ENCODE peak calls at places on chromosomes 11 and 22, in four cellular contexts. One of them, this sample, is unnamed.

GRCh38 chr11:79482800-79483199 is 42.0 kb upstream of the TENM4 start:
- DNase-seq in HepG2: no peak
- DNase-seq in GM12878: peak
- DNase-seq in K562: no peak
- DNase-seq in this sample: no peak

GRCh38 chr11:96869207-96869606 is 479.4 kb downstream of the JRKL start:
- DNase-seq in HepG2: no peak
- DNase-seq in K562: no peak
- DNase-seq in GM12878: no peak
- DNase-seq in this sample: no peak

GRCh38 chr22:34709641-34710040 is 356.3 kb upstream of the ISX start:
- DNase-seq in GM12878: no peak
- DNase-seq in K562: no peak
- DNase-seq in HepG2: no peak
- DNase-seq in this sample: no peak

GRCh38 chr22:29733362-29734322 is 13.8 kb downstream of the CABP7 start:
- DNase-seq in K562: peak
- DNase-seq in HepG2: no peak
- DNase-seq in GM12878: peak
- DNase-seq in this sample: peak

GRCh38 chr11:3797329-3798090 is at the start of gene NUP98:
- DNase-seq in HepG2: peak
- DNase-seq in GM12878: peak
- DNase-seq in K562: peak
- DNase-seq in this sample: peak

GRCh38 chr11:65382036-65382803 is at the start of gene SLC25A45:
- DNase-seq in HepG2: peak
- DNase-seq in GM12878: peak
- DNase-seq in K562: peak
- DNase-seq in this sample: peak

GRCh38 chr11:74626130-74626529 is 33.7 kb downstream of the POLD3 start:
- DNase-seq in K562: no peak
- DNase-seq in GM12878: no peak
- DNase-seq in HepG2: no peak
- DNase-seq in this sample: no peak

GRCh38 chr22:17475318-17476212 is 87.7 kb upstream of the SLC25A18 start:
- DNase-seq in GM12878: no peak
- DNase-seq in K562: no peak
- DNase-seq in HepG2: no peak
- DNase-seq in this sample: no peak

GRCh38 chr11:9577551-9577950 is 4.1 kb downstream of the WEE1 start:
- DNase-seq in GM12878: no peak
- DNase-seq in HepG2: no peak
- DNase-seq in K562: no peak
- DNase-seq in this sample: no peak

GRCh38 chr22:17084554-17085276 is at the start of gene IL17RA:
- DNase-seq in K562: peak
- DNase-seq in GM12878: peak
- DNase-seq in HepG2: peak
- DNase-seq in this sample: peak

GRCh38 chr11:5737672-5738071 is 1.4 kb downstream of the OR56B1 start:
- DNase-seq in GM12878: no peak
- DNase-seq in K562: no peak
- DNase-seq in HepG2: no peak
- DNase-seq in this sample: no peak

GRCh38 chr11:2791521-2792375 is 92.0 kb upstream of the KCNQ1OT1 start:
- DNase-seq in K562: no peak
- DNase-seq in GM12878: no peak
- DNase-seq in HepG2: no peak
- DNase-seq in this sample: no peak

DNA sequence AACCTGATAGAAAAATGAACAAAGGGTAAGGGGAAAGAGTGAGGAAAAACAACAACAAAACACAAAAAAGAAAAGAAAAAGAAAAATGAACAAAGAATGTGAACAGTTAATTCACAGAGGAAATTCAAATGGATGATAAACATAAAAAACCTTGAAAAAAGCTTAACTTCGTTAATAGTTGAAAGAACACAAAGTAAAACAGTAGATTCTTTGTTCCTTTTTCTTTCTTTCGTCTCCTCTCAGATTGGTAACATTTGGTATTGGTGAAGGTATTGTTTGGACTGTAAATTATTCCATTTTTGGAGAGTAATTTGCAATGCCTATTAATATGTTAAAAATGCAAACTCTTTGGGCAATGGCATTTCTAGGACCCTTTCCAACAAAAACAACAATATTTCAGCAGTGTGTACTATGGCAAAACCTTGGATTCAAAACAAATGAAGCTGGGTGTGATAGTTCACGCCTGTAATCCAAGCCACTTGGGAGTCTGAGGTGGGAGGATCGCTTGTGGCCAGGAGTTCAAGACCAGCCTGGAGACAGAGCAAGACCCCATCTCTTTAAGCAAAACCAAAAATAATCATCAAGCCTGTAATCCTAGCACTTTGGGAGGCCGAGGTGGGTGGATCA is 3.3 kb upstream of the BACE1 start:
- DNase-seq in K562: no peak
- DNase-seq in HepG2: no peak
- DNase-seq in GM12878: no peak
- DNase-seq in this sample: no peak
- TF ChIP-seq BHLHE40 in K562: no peak
- TF ChIP-seq BHLHE40 in HepG2: no peak
- TF ChIP-seq BHLHE40 in GM12878: no peak
- TF ChIP-seq BHLHE40 in this sample: no peak

GRCh38 chr11:129373489-129373953 is 2.1 kb upstream of the BARX2 start:
- DNase-seq in HepG2: no peak
- DNase-seq in GM12878: no peak
- DNase-seq in K562: no peak
- DNase-seq in this sample: no peak
- TF ChIP-seq FOXK2 in HepG2: no peak
- TF ChIP-seq FOXK2 in GM12878: no peak
- TF ChIP-seq FOXK2 in K562: no peak
- TF ChIP-seq FOXK2 in this sample: no peak

GRCh38 chr11:101721270-101721669 is 137.5 kb upstream of the TRPC6 start:
- DNase-seq in GM12878: no peak
- DNase-seq in K562: no peak
- DNase-seq in HepG2: no peak
- DNase-seq in this sample: no peak
- TF ChIP-seq BHLHE40 in GM12878: no peak
- TF ChIP-seq BHLHE40 in K562: no peak
- TF ChIP-seq BHLHE40 in HepG2: no peak
- TF ChIP-seq BHLHE40 in this sample: no peak

GRCh38 chr11:27239305-27239942 is 123.6 kb downstream of the CCDC34 start:
- DNase-seq in HepG2: no peak
- DNase-seq in K562: no peak
- DNase-seq in GM12878: no peak
- DNase-seq in this sample: no peak
- TF ChIP-seq FOXK2 in HepG2: no peak
- TF ChIP-seq FOXK2 in K562: no peak
- TF ChIP-seq FOXK2 in GM12878: no peak
- TF ChIP-seq FOXK2 in this sample: no peak

GRCh38 chr11:128086794-128087193 is 500.6 kb downstream of the ETS1 start:
- DNase-seq in K562: no peak
- DNase-seq in HepG2: no peak
- DNase-seq in GM12878: no peak
- DNase-seq in this sample: no peak
- TF ChIP-seq BHLHE40 in K562: no peak
- TF ChIP-seq BHLHE40 in HepG2: no peak
- TF ChIP-seq BHLHE40 in GM12878: no peak
- TF ChIP-seq BHLHE40 in this sample: no peak

GRCh38 chr11:54979375-54979774 is 272.7 kb downstream of the OR4A5 start:
- DNase-seq in GM12878: no peak
- DNase-seq in K562: no peak
- DNase-seq in HepG2: no peak
- DNase-seq in this sample: no peak
- TF ChIP-seq FOXK2 in GM12878: no peak
- TF ChIP-seq FOXK2 in K562: no peak
- TF ChIP-seq FOXK2 in HepG2: no peak
- TF ChIP-seq FOXK2 in this sample: no peak

GRCh38 chr22:44930711-44931035 is 79.1 kb downstream of the PHF21B start:
- DNase-seq in HepG2: no peak
- DNase-seq in GM12878: no peak
- DNase-seq in K562: no peak
- DNase-seq in this sample: no peak

GRCh38 chr22:44930016-44930710 is 79.6 kb downstream of the PHF21B start:
- DNase-seq in HepG2: no peak
- DNase-seq in GM12878: no peak
- DNase-seq in K562: no peak
- DNase-seq in this sample: no peak

GRCh38 chr22:44928064-44928463 is 81.7 kb downstream of the PHF21B start:
- DNase-seq in GM12878: no peak
- DNase-seq in K562: no peak
- DNase-seq in HepG2: no peak
- DNase-seq in this sample: no peak

GRCh38 chr22:44929348-44930015 is 80.3 kb downstream of the PHF21B start:
- DNase-seq in HepG2: no peak
- DNase-seq in GM12878: no peak
- DNase-seq in K562: no peak
- DNase-seq in this sample: no peak

GRCh38 chr22:44928711-44929347 is 81.0 kb downstream of the PHF21B start:
- DNase-seq in GM12878: no peak
- DNase-seq in K562: no peak
- DNase-seq in HepG2: no peak
- DNase-seq in this sample: no peak
- TF ChIP-seq BHLHE40 in GM12878: no peak
- TF ChIP-seq BHLHE40 in K562: no peak
- TF ChIP-seq BHLHE40 in HepG2: no peak
- TF ChIP-seq BHLHE40 in this sample: no peak

This sample was measured in HEK293T.